ENCODE peak calls at places on chromosome 16, in eight cellular contexts. H, W, B, L, V, E, J and X are unnamed samples.

GRCh38 chr16:20774703-20775362 is 11.0 kb downstream of the ACSM3 start:
- DNase-seq in J (peak; percentile 62), W (peak; percentile 86), V (peak; percentile 79), B (peak; percentile 76), L (peak; percentile 41), H (peak; percentile 68), E (peak; percentile 77), X (peak; percentile 42)

GRCh38 chr16:51898872-51899271 is 648.1 kb downstream of the TOX3 start:
- DNase-seq in E (no peak), V (no peak), J (no peak), W (no peak), L (no peak), H (no peak), B (no peak), X (no peak)

GRCh38 chr16:66475232-66475631 is 48.1 kb downstream of the BEAN1 start:
- DNase-seq in H (no peak), J (no peak), B (no peak), E (no peak), V (no peak), L (no peak), W (no peak), X (peak; percentile 20)

GRCh38 chr16:10609410-10609774 is 29.0 kb upstream of the EMP2 start:
- DNase-seq in W (no peak), J (no peak), E (no peak), L (no peak), V (no peak), B (peak; percentile 73), H (no peak), X (no peak)

GRCh38 chr16:57478396-57479024 is 7.8 kb downstream of the DOK4 start:
- DNase-seq in W (no peak), B (no peak), V (no peak), H (no peak), E (no peak), L (no peak), J (no peak), X (no peak)

GRCh38 chr16:72821551-72821950 is 226.4 kb downstream of the ZFHX3 start:
- DNase-seq in W (no peak), E (no peak), V (no peak), H (no peak), L (no peak), J (no peak), B (no peak), X (no peak)

GRCh38 chr16:65782537-65783290 is 583.8 kb upstream of the CDH5 start:
- DNase-seq in V (no peak), B (peak; percentile 44), J (no peak), E (no peak), L (no peak), W (no peak), H (peak; percentile 68), X (no peak)

GRCh38 chr16:519425-519824 is 8.1 kb upstream of the CAPN15 start:
- DNase-seq in H (no peak), V (no peak), E (no peak), B (no peak), W (no peak), J (no peak), L (no peak), X (no peak)

GRCh38 chr16:26816885-26817571 is 249.7 kb upstream of the C16orf82 start:
- DNase-seq in B (peak; percentile 12), L (no peak), W (no peak), E (peak; percentile 27), H (no peak), V (no peak), J (no peak), X (no peak)

GRCh38 chr16:24980077-24980793 is 34.9 kb downstream of the ARHGAP17 start:
- DNase-seq in W (no peak), J (no peak), H (peak; percentile 72), E (peak; percentile 9), B (no peak), L (no peak), V (no peak), X (no peak)

GRCh38 chr16:7577588-7577987 is 244.9 kb downstream of the RBFOX1 start:
- DNase-seq in V (no peak), L (no peak), W (no peak), H (no peak), B (no peak), J (no peak), E (no peak), X (no peak)

GRCh38 chr16:80656731-80657150 is 115.9 kb downstream of the DYNLRB2 start:
- DNase-seq in B (no peak), E (peak; percentile 78), J (peak; percentile 59), H (no peak), L (peak; percentile 52), W (no peak), V (no peak), X (no peak)

GRCh38 chr16:46826618-46827017 is 4.4 kb downstream of the C16orf87 start:
- DNase-seq in W (no peak), E (peak; percentile 21), J (no peak), L (no peak), V (no peak), B (no peak), H (no peak), X (no peak)

GRCh38 chr16:4746215-4746614 is 11.9 kb downstream of the DNAAF8 start:
- DNase-seq in E (no peak), L (no peak), J (no peak), B (no peak), V (no peak), H (no peak), W (no peak), X (no peak)

GRCh38 chr16:50309527-50310307 is 43.4 kb downstream of the ADCY7 start:
- DNase-seq in V (no peak), J (peak; percentile 35), L (no peak), E (no peak), B (no peak), H (no peak), W (no peak), X (peak; percentile 80)

GRCh38 chr16:72897707-72898106 is 150.2 kb downstream of the ZFHX3 start:
- DNase-seq in J (no peak), B (no peak), E (no peak), W (no peak), H (no peak), L (no peak), V (no peak), X (no peak)

GRCh38 chr16:89842471-89843408 is 14.5 kb downstream of the SPIRE2 start:
- DNase-seq in E (no peak), B (peak; percentile 31), J (no peak), W (no peak), V (no peak), L (no peak), H (peak; percentile 53), X (no peak)

GRCh38 chr16:17369441-17369951 is 101.3 kb downstream of the XYLT1 start:
- DNase-seq in E (peak; percentile 96), H (no peak), W (peak; percentile 72), B (no peak), J (peak; percentile 89), L (peak; percentile 68), V (no peak), X (no peak)

GRCh38 chr16:66637806-66638205 is 33.3 kb downstream of the CMTM3 start:
- DNase-seq in W (no peak), J (no peak), H (no peak), L (no peak), B (no peak), V (no peak), E (no peak), X (no peak)

GRCh38 chr16:24753437-24753836 is 24.0 kb downstream of the TNRC6A start:
- DNase-seq in H (no peak), J (no peak), V (no peak), E (peak; percentile 43), B (no peak), W (no peak), L (no peak), X (no peak)

GRCh38 chr16:19380316-19380715 is 37.4 kb upstream of the TMC5 start:
- DNase-seq in V (no peak), E (peak; percentile 7), J (no peak), B (no peak), L (peak; percentile 82), W (no peak), H (no peak), X (no peak)

GRCh38 chr16:88957887-88958577 is 19.0 kb downstream of the CBFA2T3 start:
- DNase-seq in B (no peak), W (peak; percentile 77), H (no peak), E (no peak), L (no peak), V (no peak), J (no peak), X (no peak)

GRCh38 chr16:14015461-14015860 is 55.7 kb upstream of the MRTFB start:
- DNase-seq in B (no peak), V (no peak), J (no peak), L (no peak), E (no peak), W (no peak), H (no peak), X (no peak)
- H3K27ac ChIP-seq in B (no peak overlapping the region), V (peak overlapping the region; percentile 56), J (no peak overlapping the region), L (no peak overlapping the region), E (no peak overlapping the region), W (peak overlapping the region; percentile 70), H (no peak overlapping the region), X (no peak overlapping the region)

DNA sequence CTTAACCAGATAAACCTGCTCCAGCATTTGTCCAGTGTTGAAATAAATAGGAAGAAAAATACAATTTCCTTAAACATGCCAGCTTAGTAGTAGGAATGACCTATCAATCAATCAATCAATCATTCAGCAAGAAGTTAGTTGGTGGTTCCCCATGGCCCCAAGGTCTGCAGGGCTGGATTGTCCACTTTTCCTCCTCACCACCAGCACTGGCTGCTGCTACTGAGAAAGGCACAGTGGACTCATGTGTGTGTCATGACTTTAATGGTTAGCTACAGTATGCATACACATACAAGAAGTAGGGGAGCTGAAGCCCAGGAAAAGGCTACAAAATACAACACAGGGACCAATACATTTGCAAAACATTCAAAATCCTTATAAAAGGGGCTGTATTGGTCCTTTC is 4.4 kb downstream of the SETD6 start:
- DNase-seq in W (no peak), H (no peak), L (no peak), E (no peak), B (no peak), J (no peak), V (no peak), X (no peak)
- H3K36me3 ChIP-seq in W (peaks cover 83% of the 10 kb centered on the region), H (peaks cover 57% of the 10 kb centered on the region), L (peaks cover 40% of the 10 kb centered on the region), E (peaks cover 67% of the 10 kb centered on the region), B (peaks cover 64% of the 10 kb centered on the region), J (peaks cover 58% of the 10 kb centered on the region), V (peaks cover 75% of the 10 kb centered on the region), X (no peaks in the 10 kb centered on the region)

DNA sequence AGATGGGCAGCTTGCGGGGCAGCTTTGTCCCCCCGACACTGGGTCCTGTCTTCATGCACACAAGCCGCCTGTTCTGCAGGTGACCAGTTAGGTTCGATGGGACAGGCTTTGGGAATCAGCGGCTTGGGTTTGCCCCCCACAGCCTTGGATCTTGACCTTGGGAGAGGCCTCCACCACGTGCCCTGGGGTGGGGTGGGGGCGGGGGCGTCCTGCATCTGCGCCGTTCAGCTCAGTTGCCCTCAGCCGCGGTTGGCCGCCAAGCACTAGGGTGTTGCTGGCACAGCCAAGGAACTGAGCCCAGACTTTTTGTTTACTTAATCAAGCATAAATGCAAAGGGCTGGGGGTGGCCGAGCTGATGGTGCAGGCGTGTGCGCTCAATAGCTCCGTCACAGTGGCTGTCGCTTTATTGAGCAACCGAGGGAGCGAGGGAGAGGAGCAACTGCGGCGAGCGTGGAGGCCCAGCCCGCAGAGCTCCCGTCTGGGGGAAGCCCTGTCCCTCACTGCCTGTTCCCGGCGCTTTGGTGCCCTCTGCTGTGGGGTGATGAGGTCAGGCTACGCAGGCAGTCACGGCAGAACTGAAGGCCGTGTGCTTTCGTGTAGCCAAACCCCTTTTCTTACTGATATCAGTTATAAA is 33.9 kb downstream of the JPH3 start:
- DNase-seq in E (peak; percentile 85), V (peak; percentile 77), B (peak; percentile 60), W (peak; percentile 88), H (peak; percentile 69), J (peak; percentile 86), L (peak; percentile 49), X (peak; percentile 79)
- H3K27ac ChIP-seq in E (peak overlapping the region; percentile 23), V (no peak overlapping the region), B (no peak overlapping the region), W (no peak overlapping the region), H (no peak overlapping the region), J (no peak overlapping the region), L (no peak overlapping the region), X (no peak overlapping the region)

GRCh38 chr16:2066139-2066538 is 18.4 kb downstream of the TSC2 start:
- DNase-seq in V (no peak), B (no peak), E (no peak), J (no peak), W (no peak), L (no peak), H (no peak), X (no peak)
- H3K36me3 ChIP-seq in V (peaks cover 22% of the 10 kb centered on the region), B (peaks cover 51% of the 10 kb centered on the region), E (peaks cover 34% of the 10 kb centered on the region), J (peaks cover 8% of the 10 kb centered on the region), W (peaks cover 91% of the 10 kb centered on the region), L (no peaks in the 10 kb centered on the region), H (peaks cover 12% of the 10 kb centered on the region), X (no peaks in the 10 kb centered on the region)